ENCODE peak calls at places on chromosome 17, in six cellular contexts. W, L, Y, G, N and P are unnamed samples.

GRCh38 chr17:37089998-37090397 is 141.2 kb downstream of the AATF start:
- DNase-seq in W (no peak), L (peak), Y (no peak), G (no peak), N (no peak), P (no peak)

GRCh38 chr17:6430769-6431168 is 4.2 kb downstream of the AIPL1 start:
- DNase-seq in W (no peak), L (no peak), Y (no peak), G (no peak), N (no peak), P (no peak)

GRCh38 chr17:50190278-50191069 is 11.0 kb downstream of the COL1A1 start:
- DNase-seq in W (no peak), L (no peak), Y (no peak), G (no peak), N (peak), P (no peak)

GRCh38 chr17:82817947-82818346 is 21.9 kb downstream of the ZNF750 start:
- DNase-seq in W (peak), L (no peak), Y (no peak), G (no peak), N (peak), P (no peak)

GRCh38 chr17:11389583-11389982 is 148.6 kb downstream of the SHISA6 start:
- DNase-seq in W (no peak), L (no peak), Y (no peak), G (no peak), N (no peak), P (no peak)

GRCh38 chr17:77153487-77153886 is 12.7 kb downstream of the SEC14L1 start:
- DNase-seq in W (no peak), L (no peak), Y (no peak), G (peak), N (peak), P (no peak)

GRCh38 chr17:32915108-32915700 is 12.7 kb upstream of the TMEM98 start:
- DNase-seq in W (no peak), L (no peak), Y (peak), G (no peak), N (no peak), P (no peak)

GRCh38 chr17:38571833-38572274 is 33.9 kb downstream of the SRCIN1 start:
- DNase-seq in W (no peak), L (no peak), Y (no peak), G (no peak), N (no peak), P (no peak)

GRCh38 chr17:47694018-47694817 is at the start of gene TBKBP1:
- DNase-seq in W (peak), L (no peak), Y (no peak), G (peak), N (peak), P (peak)

GRCh38 chr17:49290690-49291326 is 60.2 kb upstream of the PHOSPHO1 start:
- DNase-seq in W (peak), L (no peak), Y (no peak), G (no peak), N (peak), P (no peak)

GRCh38 chr17:2939714-2940351 is 123.6 kb downstream of the OR1D5 start:
- DNase-seq in W (no peak), L (no peak), Y (no peak), G (no peak), N (no peak), P (peak)

GRCh38 chr17:72136692-72137550 is 16.1 kb downstream of the SOX9 start:
- DNase-seq in W (peak), L (no peak), Y (no peak), G (no peak), N (peak), P (no peak)

GRCh38 chr17:5870231-5870953 is 199.8 kb upstream of the WSCD1 start:
- DNase-seq in W (no peak), L (no peak), Y (no peak), G (no peak), N (no peak), P (no peak)

GRCh38 chr17:13626703-13627102 is 25.0 kb upstream of the HS3ST3A1 start:
- DNase-seq in W (peak), L (no peak), Y (no peak), G (no peak), N (peak), P (no peak)

GRCh38 chr17:77677637-77678036 is 280.9 kb upstream of the TNRC6C start:
- DNase-seq in W (no peak), L (no peak), Y (no peak), G (no peak), N (no peak), P (no peak)

GRCh38 chr17:4204676-4205075 is 59.1 kb downstream of the ANKFY1 start:
- DNase-seq in W (peak), L (no peak), Y (peak), G (peak), N (peak), P (no peak)

GRCh38 chr17:45342871-45343526 is 26.2 kb upstream of the MAP3K14 start:
- DNase-seq in W (no peak), L (no peak), Y (no peak), G (no peak), N (no peak), P (no peak)

GRCh38 chr17:2412561-2413021 is 11.7 kb upstream of the MNT start:
- DNase-seq in W (no peak), L (no peak), Y (no peak), G (no peak), N (no peak), P (no peak)

GRCh38 chr17:81206657-81207056 is 16.1 kb downstream of the CEP131 start:
- DNase-seq in W (no peak), L (no peak), Y (no peak), G (no peak), N (no peak), P (no peak)

GRCh38 chr17:72937687-72938086 is 154.8 kb downstream of the SLC39A11 start:
- DNase-seq in W (no peak), L (no peak), Y (no peak), G (no peak), N (no peak), P (no peak)

GRCh38 chr17:57552114-57552601 is 192.9 kb downstream of the CCDC182 start:
- DNase-seq in W (no peak), L (no peak), Y (no peak), G (no peak), N (peak), P (no peak)

GRCh38 chr17:44122825-44123355 is 551 bp downstream of the HDAC5 start:
- DNase-seq in W (no peak), L (no peak), Y (no peak), G (no peak), N (no peak), P (no peak)

GRCh38 chr17:28963841-28964240 is 12.5 kb upstream of the PHF12 start:
- DNase-seq in W (no peak), L (no peak), Y (no peak), G (peak), N (no peak), P (peak)

GRCh38 chr17:65279456-65279855 is 142.3 kb downstream of the RGS9 start:
- DNase-seq in W (no peak), L (no peak), Y (peak), G (no peak), N (no peak), P (no peak)

GRCh38 chr17:13600475-13601316 is 1.0 kb downstream of the HS3ST3A1 start:
- DNase-seq in W (peak), L (no peak), Y (no peak), G (no peak), N (peak), P (peak)

GRCh38 chr17:35243459-35244204 is 760 bp downstream of the SLFN5 start:
- DNase-seq in W (peak), L (peak), Y (peak), G (peak), N (peak), P (peak)

GRCh38 chr17:20022701-20023100 is 13.5 kb downstream of the SPECC1 start:
- DNase-seq in W (no peak), L (no peak), Y (no peak), G (no peak), N (peak), P (no peak)

GRCh38 chr17:81058263-81058871 is 23.4 kb downstream of the BAIAP2 start:
- DNase-seq in W (no peak), L (no peak), Y (no peak), G (no peak), N (no peak), P (no peak)

GRCh38 chr17:55407641-55408566 is 13.7 kb downstream of the MMD start:
- DNase-seq in W (no peak), L (no peak), Y (no peak), G (no peak), N (no peak), P (no peak)

GRCh38 chr17:49978501-49978900 is 9.5 kb downstream of the DLX4 start:
- DNase-seq in W (no peak), L (no peak), Y (no peak), G (no peak), N (no peak), P (no peak)

GRCh38 chr17:39781028-39781800 is 43.5 kb downstream of the GRB7 start:
- DNase-seq in W (no peak), L (peak), Y (no peak), G (no peak), N (no peak), P (no peak)

GRCh38 chr17:69501591-69502468 is 87.3 kb downstream of the MAP2K6 start:
- DNase-seq in W (peak), L (no peak), Y (no peak), G (peak), N (peak), P (no peak)

GRCh38 chr17:71460943-71461342 is 659.9 kb upstream of the SOX9 start:
- DNase-seq in W (peak), L (no peak), Y (no peak), G (no peak), N (no peak), P (no peak)

GRCh38 chr17:81404557-81405165 is 9.4 kb downstream of the BAHCC1 start:
- DNase-seq in W (no peak), L (no peak), Y (no peak), G (no peak), N (no peak), P (no peak)

GRCh38 chr17:76416447-76416846 is 32.0 kb downstream of the SPHK1 start:
- DNase-seq in W (no peak), L (no peak), Y (no peak), G (no peak), N (no peak), P (peak)

GRCh38 chr17:57498443-57498842 is 242.1 kb downstream of the MSI2 start:
- DNase-seq in W (no peak), L (no peak), Y (no peak), G (no peak), N (no peak), P (no peak)

GRCh38 chr17:31172388-31172787 is 77.6 kb downstream of the NF1 start:
- DNase-seq in W (no peak), L (no peak), Y (no peak), G (no peak), N (no peak), P (no peak)

DNA sequence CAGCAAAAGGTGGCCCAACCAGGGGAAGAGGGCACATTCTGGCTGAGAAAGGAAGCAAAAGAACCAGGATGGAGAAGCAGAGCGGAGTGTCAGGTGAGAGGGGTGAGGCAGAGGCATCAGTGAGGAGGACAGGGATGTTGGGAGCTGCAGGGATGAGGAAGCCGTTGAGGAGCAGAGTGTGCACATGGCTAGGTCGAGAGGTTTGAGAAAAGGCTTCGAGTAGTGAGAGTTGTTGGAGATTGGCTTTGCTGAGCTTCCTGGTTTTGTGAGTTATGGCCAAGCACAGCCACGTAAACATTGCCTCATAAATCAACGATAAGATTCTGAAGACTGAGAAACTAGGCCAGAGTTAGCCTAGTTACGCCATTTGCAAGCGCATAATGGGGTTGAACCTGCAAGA is 26.9 kb downstream of the DNAH2 start:
- DNase-seq in W (no peak), L (no peak), Y (no peak), G (no peak), N (no peak), P (no peak)
- H3K27ac ChIP-seq in W (peak), L (no peak), Y (no peak), G (no peak), N (no peak), P (no peak)

GRCh38 chr17:74995847-74996246 is 8.4 kb downstream of the CDR2L start:
- DNase-seq in W (no peak), L (no peak), Y (no peak), G (no peak), N (peak), P (no peak)
- H3K27ac ChIP-seq in W (no peak), L (no peak), Y (no peak), G (no peak), N (no peak), P (no peak)

DNA sequence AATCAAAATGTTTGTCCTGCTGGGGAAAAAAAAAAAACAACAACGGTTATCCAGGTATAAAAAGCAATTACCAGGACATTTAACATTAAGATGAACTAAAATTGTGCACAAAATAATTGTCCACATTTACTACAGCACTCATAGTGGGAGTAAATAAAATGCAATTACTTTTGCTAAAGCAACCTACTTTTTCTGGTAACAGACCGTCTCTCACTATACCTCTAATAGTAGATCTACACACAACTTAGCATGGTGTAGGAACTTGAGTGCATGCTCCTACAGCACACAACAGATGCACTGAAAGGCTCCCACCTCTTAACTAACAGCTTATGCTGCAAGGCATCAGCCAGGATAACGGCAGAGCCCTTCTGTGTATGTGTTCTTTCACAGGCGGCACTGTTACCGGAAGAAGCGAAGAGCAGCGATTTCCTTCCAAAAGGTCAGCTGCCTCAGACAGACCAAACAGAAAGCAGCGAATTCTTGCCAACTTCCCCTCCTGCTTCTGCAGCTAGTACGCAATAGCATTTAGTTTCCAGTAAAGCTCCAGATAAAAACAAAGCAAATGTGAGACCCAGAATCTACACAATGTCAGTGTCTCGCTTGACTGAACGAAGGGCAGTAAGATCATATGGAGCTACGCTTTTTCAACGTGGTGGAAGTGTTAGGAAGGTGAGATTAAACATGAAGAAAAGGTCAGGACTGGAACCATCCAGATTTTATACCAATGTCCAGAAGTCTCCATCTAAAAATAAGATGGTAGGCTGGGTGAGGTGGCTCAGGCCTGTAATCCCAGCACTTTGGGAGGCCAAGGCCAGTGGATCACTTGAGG is 27.6 kb downstream of the STAT5B start:
- DNase-seq in W (peak), L (peak), Y (peak), G (peak), N (peak), P (peak)
- H3K27ac ChIP-seq in W (peak), L (peak), Y (peak), G (peak), N (peak), P (peak)

DNA sequence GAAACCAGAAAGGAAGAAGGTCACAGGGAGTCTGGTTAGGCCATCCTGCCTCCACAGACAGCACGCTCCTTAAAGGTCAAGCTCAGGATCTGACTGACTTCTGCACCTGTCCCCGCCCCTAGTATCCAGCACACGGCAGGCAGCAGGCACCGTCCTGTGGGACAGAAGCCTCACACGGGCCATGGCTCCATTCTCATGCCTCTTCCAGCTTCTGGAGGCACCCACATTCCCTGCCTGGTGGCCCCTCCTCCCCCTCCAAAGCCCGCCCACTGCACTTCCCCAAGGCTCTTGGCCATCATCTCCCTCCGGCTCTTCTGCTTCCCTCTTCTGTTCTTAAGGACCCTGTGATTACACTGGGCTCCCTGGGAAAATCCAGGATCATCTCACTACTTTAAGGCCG is 3.6 kb downstream of the CANT1 start:
- DNase-seq in W (no peak), L (no peak), Y (no peak), G (no peak), N (no peak), P (no peak)
- H3K27ac ChIP-seq in W (no peak), L (no peak), Y (no peak), G (no peak), N (no peak), P (no peak)

GRCh38 chr17:74744714-74745547 is 3.5 kb upstream of the NHERF1 start:
- DNase-seq in W (peak), L (peak), Y (peak), G (peak), N (peak), P (peak)

GRCh38 chr17:74744349-74744713 is 4.1 kb upstream of the NHERF1 start:
- DNase-seq in W (no peak), L (no peak), Y (no peak), G (no peak), N (no peak), P (no peak)

GRCh38 chr17:74742153-74742515 is 5.1 kb downstream of the RAB37 start:
- DNase-seq in W (peak), L (peak), Y (no peak), G (no peak), N (no peak), P (no peak)

GRCh38 chr17:74743755-74744154 is 4.7 kb upstream of the NHERF1 start:
- DNase-seq in W (no peak), L (no peak), Y (no peak), G (no peak), N (no peak), P (no peak)

DNA sequence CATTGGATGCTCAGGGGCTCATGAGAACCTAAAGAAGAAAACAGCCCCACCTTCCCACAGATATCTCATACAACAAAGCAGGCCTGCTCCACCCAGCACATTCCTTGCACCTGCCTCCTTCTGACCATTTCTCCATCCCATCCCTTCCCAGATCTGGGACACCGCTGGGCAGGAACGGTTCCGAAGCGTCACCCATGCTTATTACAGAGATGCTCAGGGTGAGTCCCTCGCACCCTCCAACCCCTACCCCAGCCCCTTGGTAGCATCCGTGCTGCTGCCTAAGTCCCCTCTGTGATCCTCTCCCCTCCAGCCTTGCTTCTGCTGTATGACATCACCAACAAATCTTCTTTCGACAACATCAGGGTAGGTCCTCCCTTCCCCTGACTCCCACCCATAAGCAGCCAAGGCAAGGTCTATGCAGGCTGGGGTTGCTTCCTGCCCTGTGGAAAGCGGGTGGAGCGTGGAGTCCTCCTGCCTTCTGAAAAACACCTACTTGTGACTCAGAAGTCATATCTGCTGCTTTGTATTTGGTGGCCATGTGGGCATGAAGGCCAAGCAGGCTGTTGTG is 5.4 kb upstream of the NHERF1 start:
- DNase-seq in W (no peak), L (no peak), Y (no peak), G (no peak), N (no peak), P (no peak)
- H3K27ac ChIP-seq in W (no peak), L (peak), Y (no peak), G (no peak), N (no peak), P (no peak)